ENCODE peak calls at places on chromosomes 2 and 18, in ten cellular contexts. J, Q, S, V, I, W, H, O, U and D are unnamed samples.

GRCh38 chr2:183868153-183868552 is 730.2 kb upstream of the ZNF804A start:
- DNase-seq in J (no peak), Q (no peak), S (peak; percentile 11), V (no peak), I (no peak), W (no peak), H (no peak), O (no peak), U (no peak), D (no peak)

GRCh38 chr2:215664847-215665525 is 229.1 kb upstream of the FN1 start:
- DNase-seq in J (no peak), Q (peak; percentile 50), S (peak; percentile 88), V (peak; percentile 55), I (peak; percentile 44), W (peak; percentile 25), H (no peak), O (no peak), U (peak; percentile 63), D (no peak)

GRCh38 chr2:98701230-98701629 is 29.7 kb downstream of the MGAT4A start:
- DNase-seq in J (no peak), Q (no peak), S (no peak), V (no peak), I (no peak), W (no peak), H (no peak), O (no peak), U (no peak), D (no peak)

GRCh38 chr2:221465776-221466175 is 106.3 kb downstream of the EPHA4 start:
- DNase-seq in J (no peak), Q (no peak), S (no peak), V (no peak), I (no peak), W (peak; percentile 44), H (no peak), O (no peak), U (no peak), D (no peak)

GRCh38 chr18:23982154-23983071 is 32.1 kb upstream of the TTC39C start:
- DNase-seq in J (no peak), Q (peak; percentile 36), S (no peak), V (no peak), I (peak; percentile 64), W (no peak), H (no peak), O (no peak), U (peak; percentile 33), D (peak; percentile 79)

GRCh38 chr2:15673919-15674636 is 82.4 kb downstream of the DDX1 start:
- DNase-seq in J (no peak), Q (peak; percentile 6), S (no peak), V (no peak), I (peak; percentile 50), W (peak; percentile 70), H (no peak), O (no peak), U (no peak), D (peak; percentile 81)

GRCh38 chr2:100541404-100541803 is 21.4 kb upstream of the PDCL3 start:
- DNase-seq in J (no peak), Q (no peak), S (no peak), V (no peak), I (no peak), W (no peak), H (no peak), O (no peak), U (no peak), D (no peak)

GRCh38 chr2:218398437-218399390 is 954 bp upstream of the CTDSP1 start:
- DNase-seq in J (peak; percentile 54), Q (no peak), S (peak; percentile 32), V (no peak), I (peak; percentile 96), W (peak; percentile 88), H (peak; percentile 39), O (peak; percentile 96), U (peak; percentile 73), D (peak; percentile 97)

GRCh38 chr2:41727152-41727551 is 320.7 kb upstream of the PKDCC start:
- DNase-seq in J (no peak), Q (no peak), S (no peak), V (no peak), I (no peak), W (no peak), H (no peak), O (no peak), U (no peak), D (no peak)

GRCh38 chr2:41726364-41726763 is 321.5 kb upstream of the PKDCC start:
- DNase-seq in J (no peak), Q (no peak), S (no peak), V (no peak), I (no peak), W (no peak), H (no peak), O (no peak), U (no peak), D (no peak)

GRCh38 chr2:41725901-41726300 is 321.9 kb upstream of the PKDCC start:
- DNase-seq in J (no peak), Q (no peak), S (no peak), V (no peak), I (no peak), W (no peak), H (no peak), O (no peak), U (no peak), D (no peak)

GRCh38 chr2:41728757-41729338 is 319.0 kb upstream of the PKDCC start:
- DNase-seq in J (no peak), Q (no peak), S (no peak), V (no peak), I (no peak), W (no peak), H (no peak), O (no peak), U (no peak), D (no peak)

DNA sequence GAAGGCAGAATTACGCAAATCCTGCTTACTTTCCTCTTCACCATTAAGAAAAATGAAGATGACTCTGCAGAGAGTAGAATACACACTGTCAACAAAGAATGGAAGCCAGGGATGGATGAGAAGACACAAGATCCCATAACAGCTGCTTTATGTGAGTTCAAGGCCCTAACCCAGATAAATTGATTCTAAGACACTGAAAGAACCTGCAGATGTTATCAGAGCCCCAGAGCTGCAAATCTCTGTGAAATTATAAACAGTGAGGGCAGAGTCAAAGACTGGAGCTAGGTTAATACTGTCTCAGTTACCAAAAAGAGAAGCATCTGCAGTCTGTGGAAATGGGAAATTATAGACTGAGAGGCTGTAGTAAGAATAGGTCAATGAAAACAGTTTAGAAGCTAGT is 320.1 kb upstream of the PKDCC start:
- DNase-seq in J (no peak), Q (no peak), S (no peak), V (no peak), I (no peak), W (no peak), H (no peak), O (no peak), U (no peak), D (no peak)
- H3K27ac ChIP-seq in J (no peak overlapping the region), Q (no peak overlapping the region), S (no peak overlapping the region), V (no peak overlapping the region), I (no peak overlapping the region), W (no peak overlapping the region), H (no peak overlapping the region), O (no peak overlapping the region), U (no peak overlapping the region), D (no peak overlapping the region)

GRCh38 chr2:174786066-174786725 is 21.9 kb upstream of the CHRNA1 start:
- DNase-seq in J (no peak), Q (no peak), S (no peak), V (no peak), I (no peak), W (no peak), H (no peak), O (no peak), U (no peak), D (no peak)
- H3K27ac ChIP-seq in J (no peak overlapping the region), Q (peak overlapping the region; percentile 99), S (no peak overlapping the region), V (no peak overlapping the region), I (peak overlapping the region; percentile 87), W (no peak overlapping the region), H (peak overlapping the region; percentile 69), O (no peak overlapping the region), U (no peak overlapping the region), D (no peak overlapping the region)

DNA sequence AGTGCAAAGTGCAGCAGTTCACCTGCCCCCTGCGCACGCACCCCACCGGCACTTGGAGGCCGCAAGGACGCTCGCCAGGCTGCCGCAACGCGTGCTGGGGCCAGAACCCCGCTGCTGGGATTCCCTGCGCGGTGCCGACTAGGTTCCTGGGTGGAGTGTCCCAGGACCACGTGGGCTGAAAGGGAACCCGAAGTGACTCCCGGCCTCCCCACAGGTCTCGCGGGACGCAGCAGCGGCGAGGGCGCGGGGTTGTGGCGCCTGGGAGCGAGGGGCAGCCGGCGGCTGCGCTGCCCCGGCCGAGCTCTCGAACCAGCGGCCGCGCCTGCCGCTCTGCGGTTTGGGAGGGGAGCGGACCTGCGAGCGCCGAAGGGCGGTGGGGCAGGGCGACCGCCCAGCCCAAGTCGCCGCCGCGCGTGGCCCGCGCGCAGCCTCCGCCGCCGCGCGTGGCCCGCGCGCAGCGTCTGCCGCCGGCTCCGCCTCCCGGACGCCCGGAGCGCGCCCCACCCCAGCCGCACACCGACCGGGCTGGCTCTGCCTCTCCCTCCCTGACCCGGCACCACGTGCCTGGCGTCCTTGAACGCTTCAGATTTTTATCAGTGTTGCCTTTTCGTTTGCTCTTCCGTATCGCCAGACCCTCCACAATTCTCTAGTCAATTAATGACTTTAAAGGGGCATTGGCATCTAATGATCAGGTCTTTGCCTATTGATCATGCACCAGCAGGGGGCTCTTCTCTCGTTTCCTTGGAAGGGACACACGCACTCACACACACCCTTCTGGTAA is at the start of gene FTCDNL1:
- DNase-seq in J (peak; percentile 61), Q (no peak), S (no peak), V (peak; percentile 65), I (peak; percentile 81), W (peak; percentile 73), H (peak; percentile 74), O (peak; percentile 94), U (peak; percentile 71), D (peak; percentile 88)
- H3K27ac ChIP-seq in J (no peak within 1 kb of the TSS), Q (no peak within 1 kb of the TSS), S (no peak within 1 kb of the TSS), V (peak within 1 kb of the TSS; percentile 89), I (peak within 1 kb of the TSS; percentile 61), W (peak within 1 kb of the TSS; percentile 46), H (no peak within 1 kb of the TSS), O (peak within 1 kb of the TSS; percentile 88), U (peak within 1 kb of the TSS; percentile 97), D (peak within 1 kb of the TSS; percentile 59)

GRCh38 chr18:45631077-45631476 is 15.8 kb downstream of the SLC14A2 start:
- DNase-seq in J (no peak), Q (no peak), S (no peak), V (no peak), I (no peak), W (no peak), H (no peak), O (no peak), U (no peak), D (no peak)
- H3K27ac ChIP-seq in J (no peak overlapping the region), Q (no peak overlapping the region), S (no peak overlapping the region), V (no peak overlapping the region), I (no peak overlapping the region), W (no peak overlapping the region), H (no peak overlapping the region), O (no peak overlapping the region), U (no peak overlapping the region), D (no peak overlapping the region)